ENCODE peak calls at places on chromosomes 4 and X, in seven cellular contexts. J, Z, R, S, P, G and T are unnamed samples.

GRCh38 chr4:189763573-189763972 is 177.1 kb upstream of the FRG1 start:
- DNase-seq in R (no peak), J (no peak), G (no peak), Z (no peak), P (no peak), S (no peak), T (no peak)

GRCh38 chr4:55364691-55365346 is 18.8 kb downstream of the SRD5A3 start:
- DNase-seq in Z (no peak), R (no peak), J (no peak), P (no peak), G (no peak), S (peak; percentile 35), T (no peak)

GRCh38 chr4:1937550-1937949 is 66.4 kb downstream of the NSD2 start:
- DNase-seq in S (no peak), G (no peak), R (no peak), Z (no peak), P (no peak), J (no peak), T (no peak)

GRCh38 chr4:85744950-85745349 is 270.0 kb downstream of the ARHGAP24 start:
- DNase-seq in R (no peak), J (no peak), Z (no peak), G (no peak), S (no peak), P (no peak), T (no peak)

GRCh38 chr4:140153744-140154571 is at the start of gene MAML3:
- DNase-seq in J (peak; percentile 89), Z (peak; percentile 54), S (peak; percentile 98), R (peak; percentile 93), P (peak; percentile 73), G (peak; percentile 80), T (peak; percentile 97)

GRCh38 chrX:19846995-19847790 is 40.2 kb downstream of the SH3KBP1 start:
- DNase-seq in R (peak; percentile 1), P (no peak), G (peak; percentile 6), Z (no peak), S (peak; percentile 86), J (no peak), T (peak; percentile 44)

GRCh38 chrX:74242484-74243138 is 61.4 kb upstream of the ZCCHC13 start:
- DNase-seq in S (no peak), G (no peak), Z (no peak), R (peak; percentile 40), J (no peak), P (no peak), T (no peak)

GRCh38 chr4:25161599-25161960 is 1.3 kb upstream of the SEPSECS start:
- DNase-seq in G (no peak), J (no peak), R (peak; percentile 22), P (no peak), Z (no peak), S (peak; percentile 56), T (no peak)

GRCh38 chrX:153580700-153581386 is 18.1 kb downstream of the CCNQ start:
- DNase-seq in Z (no peak), S (peak; percentile 50), G (no peak), R (peak; percentile 32), P (no peak), J (peak; percentile 61), T (no peak)

GRCh38 chr4:168645933-168646768 is 149.3 kb downstream of the PALLD start:
- DNase-seq in P (no peak), Z (no peak), S (peak; percentile 78), J (no peak), R (no peak), G (no peak), T (peak; percentile 68)

GRCh38 chr4:54315561-54315960 is 86.5 kb downstream of the PDGFRA start:
- DNase-seq in R (no peak), G (no peak), J (no peak), S (no peak), Z (no peak), P (no peak), T (no peak)

GRCh38 chrX:139931646-139932076 is 1.2 kb downstream of the ATP11C start:
- DNase-seq in G (peak; percentile 0), S (no peak), R (no peak), Z (no peak), P (no peak), J (no peak), T (no peak)

GRCh38 chr4:94912606-94913005 is 154.9 kb downstream of the BMPR1B start:
- DNase-seq in G (no peak), R (no peak), J (no peak), S (no peak), P (no peak), Z (no peak), T (no peak)

GRCh38 chrX:65866762-65867161 is 173.1 kb downstream of the VSIG4 start:
- DNase-seq in S (no peak), J (no peak), R (no peak), G (no peak), P (no peak), Z (no peak), T (no peak)